ENCODE peak calls at places on chromosomes 13 and 19, in six cellular contexts. Y is germinal center, E is RWPE1, G is prostate gland, R is amniotic stem cell, F is NCI-H1092. U is an unnamed sample.

GRCh38 chr19:2887391-2887914 is 13.3 kb upstream of the ZNF57 start:
- DNase-seq in Y (peak), G (peak), E (peak), F (peak), R (no peak), U (peak)

GRCh38 chr13:96214804-96215445 is 125.0 kb downstream of the HS6ST3 start:
- DNase-seq in R (no peak), G (no peak), E (no peak), Y (no peak), F (no peak), U (no peak)

GRCh38 chr19:55653651-55654322 is 1.0 kb upstream of the U2AF2 start:
- DNase-seq in R (peak), E (peak), G (peak), F (peak), Y (peak), U (peak)

GRCh38 chr13:37753776-37754175 is 115.8 kb downstream of the TRPC4 start:
- DNase-seq in Y (no peak), F (no peak), E (no peak), G (no peak), R (no peak), U (no peak)

GRCh38 chr19:18257503-18258470 is 16.5 kb downstream of the IQCN start:
- DNase-seq in F (no peak), G (no peak), E (no peak), R (no peak), Y (no peak), U (no peak)

GRCh38 chr13:99812611-99813010 is 159.0 kb downstream of the ZIC5 start:
- DNase-seq in Y (no peak), R (peak), E (peak), G (no peak), F (no peak), U (no peak)

GRCh38 chr19:43560687-43561086 is 14.6 kb downstream of the XRCC1 start:
- DNase-seq in Y (no peak), R (no peak), F (no peak), G (no peak), E (no peak), U (no peak)

GRCh38 chr13:22735381-22735995 is 445.3 kb upstream of the SGCG start:
- DNase-seq in R (no peak), G (no peak), E (no peak), F (no peak), Y (no peak), U (no peak)

GRCh38 chr13:107835339-107836018 is 379.9 kb downstream of the LIG4 start:
- DNase-seq in G (no peak), F (no peak), Y (no peak), R (peak), E (no peak), U (no peak)

GRCh38 chr19:36257512-36257876 is 42.6 kb downstream of the ZNF146 start:
- DNase-seq in G (no peak), F (no peak), Y (no peak), E (no peak), R (no peak), U (no peak)

GRCh38 chr19:45779231-45780145 is 2.8 kb downstream of the DMPK start:
- DNase-seq in Y (peak), E (peak), G (peak), F (peak), R (no peak), U (peak)

GRCh38 chr13:40059540-40060232 is 404.2 kb downstream of the COG6 start:
- DNase-seq in G (no peak), Y (no peak), E (no peak), R (no peak), F (no peak), U (no peak)

U was measured in NAMALWA.